ENCODE peak calls at places on chromosomes 13 and 19, in five cellular contexts. One of them, this sample, is unnamed.

GRCh38 chr19:41860419-41861097 is 503 bp downstream of the RPS19 start:
- DNase-seq in activated CD8-positive, alpha-beta memory T cell treated with anti-CD3 and anti-CD28 coated beads for 24 hours: no peak
- DNase-seq in testis: no peak
- DNase-seq in mammary epithelial cell: no peak
- DNase-seq in GOT3: no peak
- DNase-seq in this sample: no peak

GRCh38 chr19:17346109-17346671 is 8.8 kb downstream of the GTPBP3 start:
- DNase-seq in testis: peak; percentile 86
- DNase-seq in GOT3: peak; percentile 14
- DNase-seq in mammary epithelial cell: peak; percentile 51
- DNase-seq in activated CD8-positive, alpha-beta memory T cell treated with anti-CD3 and anti-CD28 coated beads for 24 hours: peak; percentile 93
- DNase-seq in this sample: no peak

GRCh38 chr13:108220042-108220441 is 1.9 kb downstream of the ABHD13 start:
- DNase-seq in GOT3: no peak
- DNase-seq in testis: no peak
- DNase-seq in activated CD8-positive, alpha-beta memory T cell treated with anti-CD3 and anti-CD28 coated beads for 24 hours: no peak
- DNase-seq in mammary epithelial cell: peak; percentile 73
- DNase-seq in this sample: peak; percentile 81

GRCh38 chr13:103066079-103066880 is at the start of gene SLC10A2:
- DNase-seq in mammary epithelial cell: no peak
- DNase-seq in testis: no peak
- DNase-seq in activated CD8-positive, alpha-beta memory T cell treated with anti-CD3 and anti-CD28 coated beads for 24 hours: no peak
- DNase-seq in GOT3: no peak
- DNase-seq in this sample: no peak

GRCh38 chr13:36088001-36088400 is 43.2 kb downstream of the DCLK1 start:
- DNase-seq in mammary epithelial cell: peak; percentile 42
- DNase-seq in GOT3: no peak
- DNase-seq in testis: no peak
- DNase-seq in activated CD8-positive, alpha-beta memory T cell treated with anti-CD3 and anti-CD28 coated beads for 24 hours: no peak
- DNase-seq in this sample: peak; percentile 27

GRCh38 chr13:23570099-23570926 is at the start of gene TNFRSF19:
- DNase-seq in activated CD8-positive, alpha-beta memory T cell treated with anti-CD3 and anti-CD28 coated beads for 24 hours: no peak
- DNase-seq in mammary epithelial cell: peak; percentile 38
- DNase-seq in testis: peak; percentile 60
- DNase-seq in GOT3: no peak
- DNase-seq in this sample: no peak

GRCh38 chr13:105363747-105364177 is 1171.7 kb downstream of the EFNB2 start:
- DNase-seq in mammary epithelial cell: no peak
- DNase-seq in testis: no peak
- DNase-seq in activated CD8-positive, alpha-beta memory T cell treated with anti-CD3 and anti-CD28 coated beads for 24 hours: no peak
- DNase-seq in GOT3: no peak
- DNase-seq in this sample: no peak

GRCh38 chr19:51136891-51137551 is 5.1 kb upstream of the SIGLEC7 start:
- DNase-seq in GOT3: no peak
- DNase-seq in activated CD8-positive, alpha-beta memory T cell treated with anti-CD3 and anti-CD28 coated beads for 24 hours: peak; percentile 54
- DNase-seq in testis: no peak
- DNase-seq in mammary epithelial cell: no peak
- DNase-seq in this sample: no peak

GRCh38 chr13:50125556-50126377 is 110.5 kb downstream of the KCNRG start:
- DNase-seq in mammary epithelial cell: peak; percentile 77
- DNase-seq in testis: peak; percentile 92
- DNase-seq in activated CD8-positive, alpha-beta memory T cell treated with anti-CD3 and anti-CD28 coated beads for 24 hours: peak; percentile 89
- DNase-seq in GOT3: peak; percentile 55
- DNase-seq in this sample: peak; percentile 43

This sample was measured in foreskin keratinocyte.